ENCODE peak calls at places on chromosome 4, in five cellular contexts. One of them, this sample, is unnamed.

GRCh38 chr4:14856076-14856926 is 146.0 kb upstream of the CPEB2 start:
- DNase-seq in stimulated activated CD4-positive, alpha-beta T cell treated with anti-CD3 and anti-CD28 coated beads, Interleukin-15, amount 100 ng/mL, for 24 hours: peak; percentile 79
- DNase-seq in NCI-H146: no peak
- DNase-seq in activated gamma-delta T cell treated with Interleukin-2 at 50 U/mL for 16 hours: no peak
- DNase-seq in iris pigment epithelial cell: peak; percentile 100
- DNase-seq in this sample: no peak

GRCh38 chr4:39308576-39308975 is 57.6 kb downstream of the RFC1 start:
- DNase-seq in activated gamma-delta T cell treated with Interleukin-2 at 50 U/mL for 16 hours: no peak
- DNase-seq in stimulated activated CD4-positive, alpha-beta T cell treated with anti-CD3 and anti-CD28 coated beads, Interleukin-15, amount 100 ng/mL, for 24 hours: no peak
- DNase-seq in iris pigment epithelial cell: no peak
- DNase-seq in NCI-H146: no peak
- DNase-seq in this sample: no peak

GRCh38 chr4:16337936-16338335 is 111.7 kb upstream of the TAPT1 start:
- DNase-seq in stimulated activated CD4-positive, alpha-beta T cell treated with anti-CD3 and anti-CD28 coated beads, Interleukin-15, amount 100 ng/mL, for 24 hours: no peak
- DNase-seq in activated gamma-delta T cell treated with Interleukin-2 at 50 U/mL for 16 hours: no peak
- DNase-seq in iris pigment epithelial cell: peak; percentile 43
- DNase-seq in NCI-H146: no peak
- DNase-seq in this sample: no peak

GRCh38 chr4:53595823-53596222 is 4.5 kb upstream of the LNX1 start:
- DNase-seq in NCI-H146: no peak
- DNase-seq in iris pigment epithelial cell: no peak
- DNase-seq in activated gamma-delta T cell treated with Interleukin-2 at 50 U/mL for 16 hours: no peak
- DNase-seq in stimulated activated CD4-positive, alpha-beta T cell treated with anti-CD3 and anti-CD28 coated beads, Interleukin-15, amount 100 ng/mL, for 24 hours: no peak
- DNase-seq in this sample: no peak

GRCh38 chr4:36392049-36392448 is 110.6 kb downstream of the DTHD1 start:
- DNase-seq in stimulated activated CD4-positive, alpha-beta T cell treated with anti-CD3 and anti-CD28 coated beads, Interleukin-15, amount 100 ng/mL, for 24 hours: no peak
- DNase-seq in NCI-H146: no peak
- DNase-seq in iris pigment epithelial cell: peak; percentile 1
- DNase-seq in activated gamma-delta T cell treated with Interleukin-2 at 50 U/mL for 16 hours: no peak
- DNase-seq in this sample: no peak

GRCh38 chr4:90503677-90504076 is 376.5 kb downstream of the CCSER1 start:
- DNase-seq in NCI-H146: no peak
- DNase-seq in stimulated activated CD4-positive, alpha-beta T cell treated with anti-CD3 and anti-CD28 coated beads, Interleukin-15, amount 100 ng/mL, for 24 hours: no peak
- DNase-seq in activated gamma-delta T cell treated with Interleukin-2 at 50 U/mL for 16 hours: no peak
- DNase-seq in iris pigment epithelial cell: no peak
- DNase-seq in this sample: no peak

GRCh38 chr4:35695401-35695800 is 548.9 kb downstream of the ARAP2 start:
- DNase-seq in NCI-H146: no peak
- DNase-seq in stimulated activated CD4-positive, alpha-beta T cell treated with anti-CD3 and anti-CD28 coated beads, Interleukin-15, amount 100 ng/mL, for 24 hours: no peak
- DNase-seq in activated gamma-delta T cell treated with Interleukin-2 at 50 U/mL for 16 hours: no peak
- DNase-seq in iris pigment epithelial cell: no peak
- DNase-seq in this sample: no peak

GRCh38 chr4:94728056-94728766 is 29.5 kb upstream of the BMPR1B start:
- DNase-seq in activated gamma-delta T cell treated with Interleukin-2 at 50 U/mL for 16 hours: no peak
- DNase-seq in NCI-H146: no peak
- DNase-seq in stimulated activated CD4-positive, alpha-beta T cell treated with anti-CD3 and anti-CD28 coated beads, Interleukin-15, amount 100 ng/mL, for 24 hours: no peak
- DNase-seq in iris pigment epithelial cell: no peak
- DNase-seq in this sample: no peak

GRCh38 chr4:31674313-31674947 is 954.3 kb downstream of the PCDH7 start:
- DNase-seq in stimulated activated CD4-positive, alpha-beta T cell treated with anti-CD3 and anti-CD28 coated beads, Interleukin-15, amount 100 ng/mL, for 24 hours: no peak
- DNase-seq in activated gamma-delta T cell treated with Interleukin-2 at 50 U/mL for 16 hours: no peak
- DNase-seq in iris pigment epithelial cell: peak; percentile 4
- DNase-seq in NCI-H146: peak; percentile 15
- DNase-seq in this sample: no peak

GRCh38 chr4:78032446-78032845 is 24.7 kb upstream of the FRAS1 start:
- DNase-seq in iris pigment epithelial cell: no peak
- DNase-seq in activated gamma-delta T cell treated with Interleukin-2 at 50 U/mL for 16 hours: no peak
- DNase-seq in NCI-H146: peak; percentile 100
- DNase-seq in stimulated activated CD4-positive, alpha-beta T cell treated with anti-CD3 and anti-CD28 coated beads, Interleukin-15, amount 100 ng/mL, for 24 hours: no peak
- DNase-seq in this sample: no peak

GRCh38 chr4:11426716-11427115 is 2.0 kb downstream of the HS3ST1 start:
- DNase-seq in iris pigment epithelial cell: no peak
- DNase-seq in stimulated activated CD4-positive, alpha-beta T cell treated with anti-CD3 and anti-CD28 coated beads, Interleukin-15, amount 100 ng/mL, for 24 hours: no peak
- DNase-seq in activated gamma-delta T cell treated with Interleukin-2 at 50 U/mL for 16 hours: no peak
- DNase-seq in NCI-H146: no peak
- DNase-seq in this sample: no peak

GRCh38 chr4:38612996-38613395 is 51.0 kb upstream of the KLF3 start:
- DNase-seq in stimulated activated CD4-positive, alpha-beta T cell treated with anti-CD3 and anti-CD28 coated beads, Interleukin-15, amount 100 ng/mL, for 24 hours: no peak
- DNase-seq in NCI-H146: peak; percentile 6
- DNase-seq in iris pigment epithelial cell: peak; percentile 33
- DNase-seq in activated gamma-delta T cell treated with Interleukin-2 at 50 U/mL for 16 hours: no peak
- DNase-seq in this sample: no peak

GRCh38 chr4:11497212-11497806 is 68.6 kb upstream of the HS3ST1 start:
- DNase-seq in NCI-H146: peak; percentile 32
- DNase-seq in stimulated activated CD4-positive, alpha-beta T cell treated with anti-CD3 and anti-CD28 coated beads, Interleukin-15, amount 100 ng/mL, for 24 hours: no peak
- DNase-seq in activated gamma-delta T cell treated with Interleukin-2 at 50 U/mL for 16 hours: no peak
- DNase-seq in iris pigment epithelial cell: no peak
- DNase-seq in this sample: no peak

GRCh38 chr4:178427663-178428062 is 985.4 kb upstream of the AGA start:
- DNase-seq in iris pigment epithelial cell: no peak
- DNase-seq in activated gamma-delta T cell treated with Interleukin-2 at 50 U/mL for 16 hours: no peak
- DNase-seq in stimulated activated CD4-positive, alpha-beta T cell treated with anti-CD3 and anti-CD28 coated beads, Interleukin-15, amount 100 ng/mL, for 24 hours: no peak
- DNase-seq in NCI-H146: no peak
- DNase-seq in this sample: no peak

GRCh38 chr4:118765399-118765798 is 70.5 kb downstream of the SEC24D start:
- DNase-seq in iris pigment epithelial cell: peak; percentile 98
- DNase-seq in NCI-H146: no peak
- DNase-seq in activated gamma-delta T cell treated with Interleukin-2 at 50 U/mL for 16 hours: no peak
- DNase-seq in stimulated activated CD4-positive, alpha-beta T cell treated with anti-CD3 and anti-CD28 coated beads, Interleukin-15, amount 100 ng/mL, for 24 hours: no peak
- DNase-seq in this sample: no peak

GRCh38 chr4:54109226-54110018 is 9.5 kb downstream of the GSX2 start:
- DNase-seq in iris pigment epithelial cell: no peak
- DNase-seq in activated gamma-delta T cell treated with Interleukin-2 at 50 U/mL for 16 hours: no peak
- DNase-seq in NCI-H146: no peak
- DNase-seq in stimulated activated CD4-positive, alpha-beta T cell treated with anti-CD3 and anti-CD28 coated beads, Interleukin-15, amount 100 ng/mL, for 24 hours: no peak
- DNase-seq in this sample: no peak

GRCh38 chr4:141246683-141247429 is 26.2 kb downstream of the ZNF330 start:
- DNase-seq in iris pigment epithelial cell: peak; percentile 38
- DNase-seq in activated gamma-delta T cell treated with Interleukin-2 at 50 U/mL for 16 hours: no peak
- DNase-seq in NCI-H146: no peak
- DNase-seq in stimulated activated CD4-positive, alpha-beta T cell treated with anti-CD3 and anti-CD28 coated beads, Interleukin-15, amount 100 ng/mL, for 24 hours: no peak
- DNase-seq in this sample: no peak

GRCh38 chr4:6633091-6633906 is 7.2 kb upstream of the MRFAP1 start:
- DNase-seq in stimulated activated CD4-positive, alpha-beta T cell treated with anti-CD3 and anti-CD28 coated beads, Interleukin-15, amount 100 ng/mL, for 24 hours: no peak
- DNase-seq in iris pigment epithelial cell: peak; percentile 73
- DNase-seq in activated gamma-delta T cell treated with Interleukin-2 at 50 U/mL for 16 hours: no peak
- DNase-seq in NCI-H146: peak; percentile 90
- DNase-seq in this sample: no peak

GRCh38 chr4:931194-931959 is 739 bp downstream of the GAK start:
- DNase-seq in iris pigment epithelial cell: peak; percentile 62
- DNase-seq in NCI-H146: peak; percentile 36
- DNase-seq in activated gamma-delta T cell treated with Interleukin-2 at 50 U/mL for 16 hours: peak; percentile 12
- DNase-seq in stimulated activated CD4-positive, alpha-beta T cell treated with anti-CD3 and anti-CD28 coated beads, Interleukin-15, amount 100 ng/mL, for 24 hours: peak; percentile 23
- DNase-seq in this sample: no peak

GRCh38 chr4:54568184-54568583 is 89.6 kb upstream of the KIT start:
- DNase-seq in activated gamma-delta T cell treated with Interleukin-2 at 50 U/mL for 16 hours: no peak
- DNase-seq in stimulated activated CD4-positive, alpha-beta T cell treated with anti-CD3 and anti-CD28 coated beads, Interleukin-15, amount 100 ng/mL, for 24 hours: no peak
- DNase-seq in iris pigment epithelial cell: peak; percentile 58
- DNase-seq in NCI-H146: no peak
- DNase-seq in this sample: no peak

GRCh38 chr4:101604976-101605375 is 185.6 kb upstream of the BANK1 start:
- DNase-seq in NCI-H146: no peak
- DNase-seq in iris pigment epithelial cell: peak; percentile 35
- DNase-seq in stimulated activated CD4-positive, alpha-beta T cell treated with anti-CD3 and anti-CD28 coated beads, Interleukin-15, amount 100 ng/mL, for 24 hours: no peak
- DNase-seq in activated gamma-delta T cell treated with Interleukin-2 at 50 U/mL for 16 hours: no peak
- DNase-seq in this sample: no peak

GRCh38 chr4:141768954-141769353 is 132.6 kb downstream of the IL15 start:
- DNase-seq in NCI-H146: no peak
- DNase-seq in iris pigment epithelial cell: peak; percentile 79
- DNase-seq in activated gamma-delta T cell treated with Interleukin-2 at 50 U/mL for 16 hours: no peak
- DNase-seq in stimulated activated CD4-positive, alpha-beta T cell treated with anti-CD3 and anti-CD28 coated beads, Interleukin-15, amount 100 ng/mL, for 24 hours: no peak
- DNase-seq in this sample: no peak

GRCh38 chr4:28966982-28967381 is 1753.2 kb upstream of the PCDH7 start:
- DNase-seq in NCI-H146: no peak
- DNase-seq in stimulated activated CD4-positive, alpha-beta T cell treated with anti-CD3 and anti-CD28 coated beads, Interleukin-15, amount 100 ng/mL, for 24 hours: no peak
- DNase-seq in activated gamma-delta T cell treated with Interleukin-2 at 50 U/mL for 16 hours: no peak
- DNase-seq in iris pigment epithelial cell: peak; percentile 77
- DNase-seq in this sample: no peak

GRCh38 chr4:184825394-184826314 is at the start of gene ACSL1:
- DNase-seq in iris pigment epithelial cell: peak; percentile 70
- DNase-seq in activated gamma-delta T cell treated with Interleukin-2 at 50 U/mL for 16 hours: peak; percentile 73
- DNase-seq in stimulated activated CD4-positive, alpha-beta T cell treated with anti-CD3 and anti-CD28 coated beads, Interleukin-15, amount 100 ng/mL, for 24 hours: peak; percentile 84
- DNase-seq in NCI-H146: peak; percentile 67
- DNase-seq in this sample: peak; percentile 80

GRCh38 chr4:168220893-168221292 is 97.7 kb downstream of the DDX60 start:
- DNase-seq in iris pigment epithelial cell: peak; percentile 22
- DNase-seq in activated gamma-delta T cell treated with Interleukin-2 at 50 U/mL for 16 hours: no peak
- DNase-seq in stimulated activated CD4-positive, alpha-beta T cell treated with anti-CD3 and anti-CD28 coated beads, Interleukin-15, amount 100 ng/mL, for 24 hours: no peak
- DNase-seq in NCI-H146: no peak
- DNase-seq in this sample: no peak